ENCODE peak calls at places on chromosome 2, in seven cellular contexts. O, K, J, W, M, R and N are unnamed samples.

GRCh38 chr2:42068571-42069178 is 20.9 kb downstream of the PKDCC start:
- DNase-seq in O (no peak), K (no peak), J (no peak), W (no peak), M (no peak), R (no peak), N (no peak)

GRCh38 chr2:147331790-147332419 is 512.9 kb upstream of the ACVR2A start:
- DNase-seq in O (no peak), K (no peak), J (no peak), W (no peak), M (no peak), R (peak), N (no peak)

GRCh38 chr2:64524604-64525322 is 635 bp downstream of the AFTPH start:
- DNase-seq in O (no peak), K (peak), J (no peak), W (no peak), M (peak), R (peak), N (no peak)

GRCh38 chr2:234863043-234863934 is 88.5 kb upstream of the SH3BP4 start:
- DNase-seq in O (no peak), K (no peak), J (peak), W (no peak), M (no peak), R (no peak), N (peak)

GRCh38 chr2:231961349-231962166 is at the start of gene DIS3L2:
- DNase-seq in O (peak), K (peak), J (peak), W (peak), M (peak), R (peak), N (peak)

GRCh38 chr2:184730288-184730687 is 132.0 kb downstream of the ZNF804A start:
- DNase-seq in O (no peak), K (no peak), J (no peak), W (no peak), M (no peak), R (no peak), N (no peak)

GRCh38 chr2:128298286-128298685 is 20.4 kb downstream of the HS6ST1 start:
- DNase-seq in O (no peak), K (no peak), J (no peak), W (no peak), M (no peak), R (no peak), N (no peak)

GRCh38 chr2:174635015-174635593 is 37.5 kb upstream of the WIPF1 start:
- DNase-seq in O (no peak), K (no peak), J (no peak), W (no peak), M (no peak), R (no peak), N (no peak)

GRCh38 chr2:230879271-230879882 is 14.6 kb downstream of the ITM2C start:
- DNase-seq in O (no peak), K (peak), J (no peak), W (no peak), M (no peak), R (no peak), N (no peak)

GRCh38 chr2:62112192-62112591 is 83.7 kb upstream of the B3GNT2 start:
- DNase-seq in O (no peak), K (no peak), J (peak), W (no peak), M (no peak), R (peak), N (no peak)

GRCh38 chr2:221969087-221969829 is 329.5 kb downstream of the PAX3 start:
- DNase-seq in O (no peak), K (no peak), J (peak), W (peak), M (no peak), R (peak), N (peak)

GRCh38 chr2:175575346-175576258 is 394.1 kb upstream of the ATP5MC3 start:
- DNase-seq in O (no peak), K (no peak), J (no peak), W (no peak), M (no peak), R (peak), N (no peak)

GRCh38 chr2:152609699-152610098 is 107.6 kb downstream of the PRPF40A start:
- DNase-seq in O (no peak), K (no peak), J (no peak), W (no peak), M (no peak), R (no peak), N (no peak)

GRCh38 chr2:239290618-239291504 is 110.0 kb downstream of the HDAC4 start:
- DNase-seq in O (no peak), K (no peak), J (no peak), W (no peak), M (peak), R (peak), N (no peak)

GRCh38 chr2:56334622-56335021 is 150.8 kb downstream of the CCDC85A start:
- DNase-seq in O (no peak), K (no peak), J (no peak), W (no peak), M (no peak), R (no peak), N (no peak)

GRCh38 chr2:26613241-26614204 is 27.6 kb downstream of the CIB4 start:
- DNase-seq in O (no peak), K (no peak), J (no peak), W (no peak), M (no peak), R (peak), N (no peak)

GRCh38 chr2:38598991-38599295 is 3.8 kb downstream of the HNRNPLL start:
- DNase-seq in O (no peak), K (no peak), J (no peak), W (no peak), M (no peak), R (no peak), N (no peak)

GRCh38 chr2:8016688-8017087 is 665.2 kb upstream of the ID2 start:
- DNase-seq in O (no peak), K (no peak), J (no peak), W (no peak), M (no peak), R (no peak), N (no peak)

GRCh38 chr2:86398500-86398899 is 42.7 kb upstream of the KDM3A start:
- DNase-seq in O (no peak), K (no peak), J (no peak), W (no peak), M (no peak), R (no peak), N (no peak)

GRCh38 chr2:30277582-30277981 is 46.2 kb downstream of the LBH start:
- DNase-seq in O (no peak), K (no peak), J (no peak), W (no peak), M (no peak), R (no peak), N (no peak)

GRCh38 chr2:9518780-9519179 is 36.9 kb downstream of the ADAM17 start:
- DNase-seq in O (no peak), K (no peak), J (no peak), W (no peak), M (no peak), R (no peak), N (no peak)

GRCh38 chr2:14866953-14867352 is 234.4 kb downstream of the LRATD1 start:
- DNase-seq in O (no peak), K (no peak), J (no peak), W (no peak), M (no peak), R (no peak), N (no peak)

GRCh38 chr2:165601866-165602636 is 132.6 kb downstream of the CSRNP3 start:
- DNase-seq in O (no peak), K (no peak), J (no peak), W (no peak), M (no peak), R (no peak), N (no peak)

DNA sequence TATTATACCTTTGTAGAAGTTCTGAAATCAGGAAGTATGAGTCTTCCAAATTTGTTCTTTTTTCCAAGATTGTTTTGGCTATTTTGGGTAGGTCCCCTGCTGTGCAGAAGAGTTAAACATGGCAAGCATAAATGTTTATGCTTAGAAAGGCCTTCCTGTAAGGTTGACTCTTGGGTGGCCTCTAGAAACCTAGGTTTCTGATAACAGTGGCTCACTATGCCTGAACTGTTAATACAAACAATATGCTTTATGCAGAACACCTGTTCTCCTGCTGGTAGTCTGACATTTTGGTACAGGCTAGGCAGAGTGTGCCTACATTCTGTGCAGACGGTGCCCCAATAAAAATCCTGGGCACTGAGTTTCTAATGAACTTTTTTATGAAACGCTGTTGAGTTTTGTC is 10.1 kb downstream of the PTPN18 start:
- DNase-seq in O (no peak), K (no peak), J (no peak), W (no peak), M (no peak), R (no peak), N (no peak)
- TF ChIP-seq CTCF in O (no peak), K (no peak), J (no peak), W (no peak), M (no peak), R (no peak), N (no peak)

GRCh38 chr2:191516260-191516659 is 161.7 kb upstream of the NABP1 start:
- DNase-seq in O (no peak), K (no peak), J (no peak), W (no peak), M (no peak), R (no peak), N (no peak)

GRCh38 chr2:191521608-191522208 is 156.2 kb upstream of the NABP1 start:
- DNase-seq in O (peak), K (no peak), J (no peak), W (no peak), M (no peak), R (no peak), N (no peak)
- TF ChIP-seq CTCF in O (peak), K (peak), J (peak), W (peak), M (peak), R (peak), N (peak)

GRCh38 chr2:219228745-219229374 is 576 bp downstream of the ATG9A start:
- DNase-seq in O (peak), K (peak), J (no peak), W (peak), M (peak), R (no peak), N (no peak)

GRCh38 chr2:219228026-219228744 is 1.3 kb downstream of the ATG9A start:
- DNase-seq in O (peak), K (no peak), J (no peak), W (no peak), M (no peak), R (no peak), N (no peak)

GRCh38 chr2:219230201-219230540 is 565 bp downstream of the ANKZF1 start:
- DNase-seq in O (peak), K (peak), J (no peak), W (no peak), M (no peak), R (peak), N (no peak)

GRCh38 chr2:219225350-219225749 is 4.1 kb downstream of the ATG9A start:
- DNase-seq in O (no peak), K (no peak), J (no peak), W (no peak), M (no peak), R (no peak), N (no peak)

DNA sequence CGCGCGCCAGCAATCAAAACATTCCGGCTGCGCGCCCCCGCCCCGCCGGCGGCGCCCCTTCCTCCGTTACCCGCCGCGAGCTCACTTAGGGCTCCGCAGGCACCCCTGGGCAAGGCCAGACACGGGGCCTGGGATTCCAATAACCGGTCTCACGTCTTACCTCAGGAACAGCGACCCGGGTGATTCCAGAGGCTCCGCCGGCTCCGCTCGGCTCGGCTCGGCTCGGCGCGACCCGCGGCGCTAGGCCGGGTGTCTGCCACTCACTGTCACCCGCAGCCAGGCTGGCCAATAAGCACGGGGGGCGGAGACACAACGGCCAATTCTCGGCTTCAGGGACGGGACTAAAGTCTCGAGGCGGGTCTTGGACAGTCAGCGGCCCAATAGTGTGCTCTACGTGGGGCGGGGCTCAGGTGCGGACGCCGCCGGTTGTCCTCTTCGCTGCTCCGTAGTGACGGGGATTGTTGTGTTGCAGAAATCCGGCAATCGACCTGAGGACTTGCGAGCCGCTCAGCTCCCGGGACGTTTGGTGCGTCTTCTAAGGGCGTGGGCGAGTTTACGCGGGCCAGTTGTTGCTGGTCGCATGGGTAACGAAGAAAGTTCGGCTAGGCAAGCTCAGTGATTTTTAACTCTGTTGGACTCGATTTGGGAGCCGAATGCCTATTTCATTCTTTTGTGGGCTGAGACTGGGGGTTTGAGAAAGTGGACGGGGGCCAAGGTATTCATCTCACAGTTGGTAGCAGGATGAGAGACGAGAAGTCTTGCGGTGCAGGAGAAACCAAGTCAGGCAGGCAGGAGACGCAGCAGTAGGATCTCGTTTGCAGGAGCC is at the start of the genes ANKZF1 and ATG9A:
- DNase-seq in O (peak), K (peak), J (peak), W (peak), M (peak), R (peak), N (peak)
- TF ChIP-seq CTCF in O (no peak), K (peak), J (no peak), W (no peak), M (no peak), R (no peak), N (no peak)

DNA sequence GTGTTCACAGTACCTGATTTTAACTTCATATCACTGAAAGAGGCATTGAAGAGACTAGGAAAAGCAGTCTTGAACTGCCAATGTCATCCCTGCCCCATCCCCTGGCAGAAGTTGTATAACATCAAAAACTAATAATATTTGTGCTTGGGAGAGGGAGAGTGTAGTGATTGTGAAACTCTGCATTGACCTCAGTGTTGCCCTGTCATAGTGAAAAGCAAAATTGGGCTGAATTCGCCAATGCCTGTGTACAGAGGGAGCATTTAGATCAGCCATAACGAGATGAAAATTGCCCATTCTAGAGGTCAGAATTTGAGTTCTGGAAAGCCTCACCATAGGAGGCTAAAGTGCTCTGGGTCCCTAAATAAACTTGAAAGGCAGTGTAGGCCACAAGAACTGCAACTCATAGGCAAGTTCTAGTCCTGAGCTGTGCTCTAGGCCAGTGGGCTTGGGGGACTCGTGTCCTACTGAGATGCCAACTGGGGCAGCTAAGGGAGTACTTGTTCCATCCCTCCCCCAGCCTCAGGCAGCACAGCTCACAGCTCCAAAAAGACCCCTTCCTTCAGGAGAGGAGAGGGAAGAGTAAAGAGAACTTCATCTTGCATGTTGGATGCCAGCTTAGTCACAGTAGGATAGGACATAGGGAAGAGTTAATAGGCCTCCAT is 855.6 kb downstream of the TSN start:
- DNase-seq in O (no peak), K (no peak), J (no peak), W (no peak), M (no peak), R (no peak), N (no peak)
- TF ChIP-seq CTCF in O (no peak), K (no peak), J (no peak), W (no peak), M (no peak), R (no peak), N (no peak)

GRCh38 chr2:112465373-112465772 is 16.6 kb upstream of the TTL start:
- DNase-seq in O (peak), K (no peak), J (no peak), W (no peak), M (no peak), R (peak), N (no peak)
- TF ChIP-seq CTCF in O (peak), K (no peak), J (peak), W (peak), M (no peak), R (peak), N (peak)

DNA sequence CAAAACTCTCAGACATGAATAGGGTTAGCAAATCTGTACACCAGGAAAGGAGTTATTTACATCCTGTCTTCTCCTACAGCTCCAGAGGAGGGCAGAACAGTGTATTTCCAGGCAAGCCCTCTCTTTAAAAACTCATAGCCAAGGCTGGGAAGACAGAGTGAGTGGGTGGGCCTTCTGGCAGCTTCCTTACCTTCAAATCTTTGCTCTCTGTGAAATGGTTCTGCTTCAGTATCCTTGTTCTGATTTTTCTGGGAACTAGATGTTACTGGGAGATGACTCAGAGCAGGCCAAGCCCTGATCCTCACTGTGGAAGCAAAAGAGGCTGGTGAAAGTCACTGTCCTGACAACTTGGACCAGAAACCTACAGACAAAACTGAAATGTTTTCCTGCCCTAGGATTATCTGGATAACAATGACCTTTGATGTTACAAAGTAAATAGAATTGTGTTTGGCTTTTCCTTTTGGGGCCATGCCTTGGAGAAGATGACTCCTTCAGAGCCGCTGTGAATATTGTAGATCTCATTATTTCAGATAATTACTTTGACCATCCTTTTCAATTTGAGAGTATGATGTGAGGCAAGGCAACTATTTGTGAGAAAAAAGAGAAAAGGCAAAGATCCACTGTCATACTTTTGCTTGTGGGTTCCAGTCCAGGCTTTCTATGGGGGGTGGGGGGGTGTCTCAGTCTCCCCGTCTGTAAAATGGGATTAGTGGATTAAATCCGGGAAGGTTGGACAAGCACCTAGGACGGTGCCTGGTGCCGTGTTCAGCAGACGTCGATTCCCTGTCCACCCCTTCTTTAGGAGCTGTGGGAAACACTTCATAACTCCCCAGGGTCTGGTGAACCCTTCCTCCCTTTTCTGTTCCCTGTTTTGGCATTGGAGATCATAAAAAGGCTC is 644 bp upstream of the QPCT start:
- DNase-seq in O (peak), K (no peak), J (peak), W (no peak), M (no peak), R (peak), N (no peak)
- TF ChIP-seq CTCF in O (no peak), K (peak), J (peak), W (no peak), M (no peak), R (peak), N (peak)

DNA sequence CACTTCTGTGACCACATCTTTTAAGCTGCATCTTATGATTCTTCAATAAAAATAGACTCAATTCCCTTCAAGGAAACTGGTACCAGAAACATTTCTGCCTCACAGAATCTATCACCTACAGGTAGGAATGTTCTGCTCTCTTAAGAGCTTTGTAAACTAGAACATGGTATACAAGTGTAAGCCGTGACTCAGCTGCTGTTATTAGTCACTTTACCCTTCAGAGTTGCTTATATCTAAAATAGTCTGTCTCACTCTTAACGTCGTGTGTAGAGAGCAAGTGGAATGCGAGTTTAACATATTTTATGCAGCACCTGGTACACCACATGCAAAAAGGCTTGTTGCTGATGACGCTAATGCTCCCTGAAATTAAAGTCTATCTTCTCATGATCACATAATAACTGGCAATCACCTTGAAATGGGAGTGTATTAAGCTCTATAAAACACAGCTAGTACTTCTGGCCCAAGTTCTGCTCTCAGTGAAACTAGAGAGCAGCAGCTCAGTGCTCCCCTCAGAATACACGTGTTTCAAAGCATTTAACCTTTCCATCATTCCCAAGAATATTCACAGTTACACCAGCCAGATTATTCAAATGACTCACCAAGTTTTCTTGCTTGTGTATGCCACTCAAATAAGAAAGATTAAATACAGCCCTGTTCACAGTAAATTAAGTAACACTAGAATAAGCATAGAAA is 420.0 kb downstream of the ZEB2 start:
- DNase-seq in O (no peak), K (no peak), J (peak), W (no peak), M (no peak), R (no peak), N (peak)
- TF ChIP-seq CTCF in O (no peak), K (no peak), J (peak), W (no peak), M (no peak), R (no peak), N (peak)

GRCh38 chr2:205698556-205699282 is 16.4 kb downstream of the NRP2 start:
- DNase-seq in O (no peak), K (no peak), J (peak), W (no peak), M (no peak), R (peak), N (no peak)

GRCh38 chr2:205692095-205692494 is 9.8 kb downstream of the NRP2 start:
- DNase-seq in O (no peak), K (no peak), J (no peak), W (no peak), M (no peak), R (no peak), N (no peak)

GRCh38 chr2:205694256-205694655 is 12.0 kb downstream of the NRP2 start:
- DNase-seq in O (no peak), K (no peak), J (no peak), W (no peak), M (no peak), R (no peak), N (no peak)

GRCh38 chr2:205696541-205697441 is 14.5 kb downstream of the NRP2 start:
- DNase-seq in O (no peak), K (no peak), J (no peak), W (no peak), M (no peak), R (peak), N (no peak)

GRCh38 chr2:205695460-205695979 is 13.2 kb downstream of the NRP2 start:
- DNase-seq in O (no peak), K (no peak), J (no peak), W (no peak), M (no peak), R (no peak), N (no peak)
- TF ChIP-seq CTCF in O (no peak), K (no peak), J (no peak), W (no peak), M (no peak), R (no peak), N (no peak)